ENCODE peak calls at places on chromosomes 3 and 15, in four cellular contexts. Y, B, E and G are unnamed samples.

GRCh38 chr15:70512772-70513362 is 250.5 kb downstream of the UACA start:
- DNase-seq in Y (no peak), B (peak), E (peak), G (peak)

GRCh38 chr3:143657391-143657790 is 190.9 kb downstream of the SLC9A9 start:
- DNase-seq in Y (no peak), B (no peak), E (no peak), G (no peak)

GRCh38 chr3:188421836-188422540 is 268.0 kb downstream of the LPP start:
- DNase-seq in Y (peak), B (no peak), E (no peak), G (no peak)

GRCh38 chr15:50774450-50774849 is 8.9 kb upstream of the SPPL2A start:
- DNase-seq in Y (no peak), B (no peak), E (no peak), G (no peak)

GRCh38 chr15:22869856-22870255 is 31.4 kb downstream of the NIPA2 start:
- DNase-seq in Y (no peak), B (no peak), E (no peak), G (no peak)

GRCh38 chr3:55620361-55621025 is 133.4 kb upstream of the WNT5A start:
- DNase-seq in Y (no peak), B (no peak), E (no peak), G (peak)

GRCh38 chr15:37070686-37071085 is 29.7 kb downstream of the MEIS2 start:
- DNase-seq in Y (no peak), B (no peak), E (no peak), G (no peak)

GRCh38 chr3:64799606-64800005 is 111.8 kb upstream of the ADAMTS9 start:
- DNase-seq in Y (no peak), B (no peak), E (no peak), G (no peak)

GRCh38 chr3:58021962-58022361 is 13.7 kb downstream of the FLNB start:
- DNase-seq in Y (no peak), B (no peak), E (no peak), G (no peak)

GRCh38 chr3:66376568-66376967 is 124.3 kb downstream of the LRIG1 start:
- DNase-seq in Y (no peak), B (no peak), E (no peak), G (peak)

GRCh38 chr15:80780416-80781221 is 1.4 kb downstream of the CEMIP start:
- DNase-seq in Y (no peak), B (peak), E (peak), G (peak)

GRCh38 chr3:57654214-57654613 is 38.7 kb downstream of the DENND6A start:
- DNase-seq in Y (no peak), B (no peak), E (no peak), G (no peak)

GRCh38 chr15:72176155-72176554 is 21.4 kb downstream of the GRAMD2A start:
- DNase-seq in Y (no peak), B (no peak), E (no peak), G (no peak)

GRCh38 chr3:187744169-187745151 is 808 bp downstream of the BCL6 start:
- DNase-seq in Y (peak), B (no peak), E (peak), G (peak)

GRCh38 chr15:48084759-48085420 is 35.9 kb upstream of the SLC24A5 start:
- DNase-seq in Y (no peak), B (peak), E (peak), G (peak)

GRCh38 chr15:50365570-50365969 is 10.6 kb upstream of the GABPB1 start:
- DNase-seq in Y (no peak), B (no peak), E (no peak), G (no peak)

GRCh38 chr3:198113219-198114053 is 153.4 kb downstream of the LMLN start:
- DNase-seq in Y (no peak), B (no peak), E (peak), G (peak)

GRCh38 chr3:7800006-7800780 is 701.4 kb upstream of the LMCD1 start:
- DNase-seq in Y (no peak), B (no peak), E (peak), G (no peak)

GRCh38 chr15:77499087-77499765 is 78.5 kb downstream of the HMG20A start:
- DNase-seq in Y (no peak), B (no peak), E (peak), G (no peak)

GRCh38 chr3:159824341-159824740 is 164.3 kb upstream of the IL12A start:
- DNase-seq in Y (no peak), B (peak), E (no peak), G (peak)

GRCh38 chr3:111864821-111865656 is 6.0 kb downstream of the PHLDB2 start:
- DNase-seq in Y (no peak), B (peak), E (no peak), G (peak)

GRCh38 chr15:50183112-50183794 is 1.3 kb downstream of the SLC27A2 start:
- DNase-seq in Y (no peak), B (no peak), E (no peak), G (no peak)

GRCh38 chr3:95899911-95900310 is 914.5 kb upstream of the EPHA6 start:
- DNase-seq in Y (no peak), B (no peak), E (no peak), G (no peak)

GRCh38 chr3:71478568-71478967 is 105.0 kb downstream of the FOXP1 start:
- DNase-seq in Y (no peak), B (peak), E (no peak), G (no peak)

GRCh38 chr15:78206326-78207109 is 27.8 kb downstream of the ACSBG1 start:
- DNase-seq in Y (no peak), B (peak), E (no peak), G (peak)

GRCh38 chr3:124230432-124230831 is 238.5 kb upstream of the ROPN1 start:
- DNase-seq in Y (no peak), B (no peak), E (no peak), G (no peak)

GRCh38 chr3:155065537-155065936 is 14.6 kb upstream of the MME start:
- DNase-seq in Y (no peak), B (peak), E (no peak), G (peak)